ENCODE peak calls at places on chromosomes 1 and 21, in four cellular contexts. J is BJ, Q is foreskin fibroblast, M is right cardiac atrium. P is an unnamed sample.

GRCh38 chr1:210248341-210248740 is 15.7 kb downstream of the SERTAD4 start:
- DNase-seq in J (no peak), M (no peak), Q (no peak), P (no peak)

GRCh38 chr1:200206340-200206739 is 178.8 kb downstream of the NR5A2 start:
- DNase-seq in J (no peak), M (no peak), Q (peak), P (peak)

GRCh38 chr1:155976913-155977606 is 1.3 kb downstream of the ARHGEF2 start:
- DNase-seq in J (no peak), M (no peak), Q (no peak), P (no peak)

GRCh38 chr1:16120411-16120810 is 35.5 kb downstream of the EPHA2 start:
- DNase-seq in Q (no peak), J (no peak), M (peak), P (no peak)

GRCh38 chr1:196393742-196394141 is 214.5 kb downstream of the KCNT2 start:
- DNase-seq in J (no peak), M (peak), Q (peak), P (peak)

GRCh38 chr1:41542196-41542955 is 57.9 kb upstream of the EDN2 start:
- DNase-seq in M (no peak), Q (no peak), J (no peak), P (no peak)

GRCh38 chr1:15538750-15539149 is 12.1 kb downstream of the DNAJC16 start:
- DNase-seq in J (no peak), Q (no peak), M (no peak), P (no peak)

GRCh38 chr1:173527151-173527826 is 50.2 kb downstream of the PRDX6 start:
- DNase-seq in J (no peak), Q (no peak), M (no peak), P (peak)

GRCh38 chr1:29811247-29811646 is 574.9 kb downstream of the PTPRU start:
- DNase-seq in Q (no peak), J (no peak), M (no peak), P (no peak)

GRCh38 chr1:55580845-55581332 is 365.7 kb upstream of the USP24 start:
- DNase-seq in Q (peak), J (peak), M (no peak), P (peak)

GRCh38 chr1:180181048-180181447 is 26.4 kb downstream of the QSOX1 start:
- DNase-seq in J (no peak), M (no peak), Q (no peak), P (no peak)

GRCh38 chr1:156118175-156118868 is 3.8 kb downstream of the LMNA start:
- DNase-seq in Q (no peak), J (no peak), M (no peak), P (no peak)

GRCh38 chr21:45086342-45086958 is 12.1 kb downstream of the ADARB1 start:
- DNase-seq in J (no peak), M (no peak), Q (no peak), P (no peak)

GRCh38 chr21:45089964-45090363 is 15.6 kb downstream of the ADARB1 start:
- DNase-seq in J (no peak), M (no peak), Q (no peak), P (no peak)

GRCh38 chr21:45087022-45087823 is 12.8 kb downstream of the ADARB1 start:
- DNase-seq in Q (no peak), J (no peak), M (no peak), P (no peak)

GRCh38 chr21:45088729-45089128 is 14.3 kb downstream of the ADARB1 start:
- DNase-seq in J (no peak), M (no peak), Q (no peak), P (no peak)

GRCh38 chr21:45088116-45088515 is 13.7 kb downstream of the ADARB1 start:
- DNase-seq in J (no peak), Q (no peak), M (no peak), P (no peak)
- H3K4me3 ChIP-seq in J (no peak), Q (no peak), M (no peak), P (no peak)

GRCh38 chr1:42953182-42954180 is 5.2 kb downstream of the SLC2A1 start:
- DNase-seq in J (no peak), M (no peak), Q (no peak), P (no peak)
- H3K4me3 ChIP-seq in J (no peak), M (no peak), Q (no peak), P (no peak)

GRCh38 chr1:12148958-12149790 is 17.6 kb upstream of the TNFRSF1B start:
- DNase-seq in J (no peak), M (peak), Q (no peak), P (no peak)

GRCh38 chr1:12149791-12150175 is 17.0 kb upstream of the TNFRSF1B start:
- DNase-seq in M (peak), J (no peak), Q (no peak), P (no peak)

GRCh38 chr1:12151465-12151864 is 15.3 kb upstream of the TNFRSF1B start:
- DNase-seq in J (no peak), M (peak), Q (no peak), P (no peak)

GRCh38 chr1:12152106-12152891 is 14.5 kb upstream of the TNFRSF1B start:
- DNase-seq in Q (no peak), M (peak), J (no peak), P (no peak)

GRCh38 chr1:12150456-12151200 is 16.2 kb upstream of the TNFRSF1B start:
- DNase-seq in Q (no peak), M (peak), J (no peak), P (no peak)
- H3K4me3 ChIP-seq in Q (no peak), M (no peak), J (no peak), P (no peak)

GRCh38 chr1:185733818-185734709 is at the start of gene HMCN1:
- DNase-seq in J (no peak), M (peak), Q (peak), P (no peak)

GRCh38 chr1:185732941-185733340 is 1.2 kb upstream of the HMCN1 start:
- DNase-seq in M (no peak), J (no peak), Q (no peak), P (no peak)

GRCh38 chr1:185731446-185731845 is 2.7 kb upstream of the HMCN1 start:
- DNase-seq in M (no peak), J (no peak), Q (no peak), P (no peak)

GRCh38 chr1:185735667-185736105 is 1.5 kb downstream of the HMCN1 start:
- DNase-seq in Q (no peak), M (no peak), J (no peak), P (no peak)

GRCh38 chr1:185734929-185735666 is 907 bp downstream of the HMCN1 start:
- DNase-seq in Q (no peak), J (no peak), M (no peak), P (no peak)
- H3K4me3 ChIP-seq in Q (peak), J (peak), M (peak), P (peak)

GRCh38 chr1:108560430-108561144 is 687 bp downstream of the EEIG2 start:
- DNase-seq in M (peak), J (no peak), Q (peak), P (no peak)
- H3K4me3 ChIP-seq in M (peak), J (peak), Q (peak), P (peak)

GRCh38 chr1:51504806-51505525 is 14.1 kb downstream of the EPS15 start:
- DNase-seq in Q (no peak), J (no peak), M (no peak), P (no peak)
- H3K4me3 ChIP-seq in Q (no peak), J (no peak), M (no peak), P (no peak)

GRCh38 chr1:198620951-198621824 is 17.7 kb upstream of the PTPRC start:
- DNase-seq in M (no peak), Q (no peak), J (no peak), P (no peak)
- H3K4me3 ChIP-seq in M (no peak), Q (no peak), J (no peak), P (no peak)

GRCh38 chr1:98049370-98050115 is 128.7 kb upstream of the DPYD start:
- DNase-seq in Q (no peak), J (no peak), M (peak), P (no peak)
- H3K4me3 ChIP-seq in Q (peak), J (peak), M (no peak), P (peak)

P was measured in skeletal muscle cell.